ENCODE peak calls at places on chromosomes 2 and 18, in five cellular contexts. N is Right ventricle myocardium superior, C is hypothalamus, B is NCI-H1105, S is HT-29. A is an unnamed sample.

GRCh38 chr2:235936493-235936892 is 231.7 kb downstream of the GBX2 start:
- DNase-seq in N (no peak), C (no peak), B (no peak), S (peak; percentile 48), A (no peak)

GRCh38 chr2:29560030-29560429 is 361.4 kb downstream of the ALK start:
- DNase-seq in N (no peak), C (no peak), B (no peak), S (no peak), A (no peak)

GRCh38 chr2:150204449-150204848 is 283.0 kb downstream of the RND3 start:
- DNase-seq in N (no peak), C (no peak), B (no peak), S (no peak), A (no peak)

GRCh38 chr2:40367032-40367431 is 84.9 kb downstream of the SLC8A1 start:
- DNase-seq in N (no peak), C (no peak), B (no peak), S (no peak), A (no peak)

GRCh38 chr2:78132391-78133370 is 610.5 kb upstream of the LRRTM4 start:
- DNase-seq in N (no peak), C (no peak), B (no peak), S (no peak), A (no peak)

GRCh38 chr2:147913701-147914480 is 69.1 kb downstream of the ACVR2A start:
- DNase-seq in N (no peak), C (no peak), B (peak; percentile 22), S (no peak), A (no peak)

GRCh38 chr2:8135051-8135675 is 546.7 kb upstream of the ID2 start:
- DNase-seq in N (peak; percentile 66), C (no peak), B (peak; percentile 84), S (no peak), A (no peak)

GRCh38 chr2:55954306-55955035 is 30.9 kb upstream of the EFEMP1 start:
- DNase-seq in N (no peak), C (no peak), B (no peak), S (no peak), A (no peak)

GRCh38 chr18:67514465-67514864 is 2.1 kb downstream of the DSEL start:
- DNase-seq in N (no peak), C (no peak), B (no peak), S (no peak), A (no peak)

GRCh38 chr18:65326831-65327230 is 424.0 kb upstream of the CDH7 start:
- DNase-seq in N (no peak), C (no peak), B (no peak), S (no peak), A (no peak)

GRCh38 chr2:107062599-107063196 is 176.7 kb upstream of the ST6GAL2 start:
- DNase-seq in N (no peak), C (no peak), B (peak; percentile 54), S (no peak), A (no peak)

GRCh38 chr2:218465987-218466633 is 47.2 kb downstream of the VIL1 start:
- DNase-seq in N (no peak), C (no peak), B (no peak), S (peak; percentile 72), A (peak; percentile 50)

GRCh38 chr2:201357216-201357615 is at the start of gene FLACC1:
- DNase-seq in N (no peak), C (no peak), B (no peak), S (peak; percentile 66), A (peak; percentile 56)

GRCh38 chr2:9230051-9230802 is 23.6 kb downstream of the ASAP2 start:
- DNase-seq in N (peak; percentile 79), C (no peak), B (no peak), S (no peak), A (no peak)

GRCh38 chr2:149388120-149388816 is 57.9 kb downstream of the LYPD6 start:
- DNase-seq in N (no peak), C (no peak), B (no peak), S (peak; percentile 11), A (no peak)

GRCh38 chr2:37682473-37682872 is 11.0 kb upstream of the CDC42EP3 start:
- DNase-seq in N (no peak), C (no peak), B (no peak), S (no peak), A (no peak)

GRCh38 chr2:8674420-8675009 is 7.3 kb upstream of the ID2 start:
- DNase-seq in N (no peak), C (no peak), B (no peak), S (no peak), A (no peak)

GRCh38 chr2:201932511-201932910 is 101.1 kb upstream of the FZD7 start:
- DNase-seq in N (no peak), C (no peak), B (no peak), S (no peak), A (no peak)

GRCh38 chr2:160294339-160294803 is 94.3 kb upstream of the ITGB6 start:
- DNase-seq in N (peak; percentile 74), C (no peak), B (no peak), S (no peak), A (peak; percentile 3)

GRCh38 chr2:119808516-119809147 is 48.9 kb downstream of the PTPN4 start:
- DNase-seq in N (no peak), C (no peak), B (no peak), S (no peak), A (no peak)

GRCh38 chr2:233456111-233456510 is 101.8 kb downstream of the DGKD start:
- DNase-seq in N (peak; percentile 27), C (no peak), B (no peak), S (no peak), A (no peak)

GRCh38 chr2:20759487-20759886 is 63.4 kb downstream of the LDAH start:
- DNase-seq in N (no peak), C (no peak), B (no peak), S (no peak), A (no peak)

GRCh38 chr18:79405019-79405780 is 9.5 kb downstream of the NFATC1 start:
- DNase-seq in N (peak; percentile 33), C (no peak), B (peak; percentile 1), S (no peak), A (no peak)

A was measured in small intestine.